ENCODE peak calls at places on chromosomes 3 and 15, in ten cellular contexts. Z is NCI-H345, N is stomach, B is AG10803, K is upper lobe of left lung, V is mucosa of descending colon, M is astrocyte of the spinal cord, I is activated gamma-delta T cell treated with Interleukin-2 at 50 U/mL for 16 hours, J is kidney glomerular epithelial cell, R is EL. O is an unnamed sample.

GRCh38 chr3:124438813-124439212 is 291.4 kb upstream of the UMPS start:
- DNase-seq in Z (no peak), N (no peak), B (no peak), K (no peak), V (no peak), M (no peak), I (no peak), J (no peak), R (no peak), O (no peak)

GRCh38 chr3:152121292-152121654 is 147.5 kb upstream of the MBNL1 start:
- DNase-seq in Z (no peak), N (no peak), B (peak), K (no peak), V (no peak), M (peak), I (no peak), J (no peak), R (peak), O (no peak)

GRCh38 chr15:62912808-62913207 is 129.7 kb upstream of the TPM1 start:
- DNase-seq in Z (no peak), N (no peak), B (no peak), K (no peak), V (no peak), M (no peak), I (no peak), J (no peak), R (no peak), O (no peak)

GRCh38 chr3:126895178-126896066 is 87.5 kb upstream of the PLXNA1 start:
- DNase-seq in Z (peak), N (no peak), B (peak), K (no peak), V (no peak), M (no peak), I (no peak), J (no peak), R (peak), O (no peak)

GRCh38 chr3:117786339-117786738 is 1076.8 kb downstream of the TUSC7 start:
- DNase-seq in Z (no peak), N (no peak), B (peak), K (no peak), V (no peak), M (no peak), I (no peak), J (no peak), R (peak), O (no peak)

GRCh38 chr15:65981837-65982696 is 112.8 kb downstream of the RAB11A start:
- DNase-seq in Z (peak), N (peak), B (no peak), K (peak), V (peak), M (no peak), I (peak), J (no peak), R (no peak), O (peak)

GRCh38 chr15:31302029-31302657 is 24.5 kb upstream of the KLF13 start:
- DNase-seq in Z (no peak), N (no peak), B (no peak), K (peak), V (no peak), M (no peak), I (no peak), J (no peak), R (no peak), O (no peak)

GRCh38 chr15:48415036-48415886 is 84.0 kb downstream of the DUT start:
- DNase-seq in Z (no peak), N (no peak), B (peak), K (peak), V (no peak), M (no peak), I (no peak), J (no peak), R (peak), O (no peak)